ENCODE peak calls at places on chromosomes 12 and 14, in seven cellular contexts. One of them, this sample, is unnamed.

GRCh38 chr12:21891763-21892217 is 49.4 kb downstream of the ABCC9 start:
- DNase-seq in A549: no peak
- DNase-seq in Calu3: no peak
- DNase-seq in psoas muscle: peak; percentile 70
- DNase-seq in heart left ventricle: peak; percentile 32
- DNase-seq in cardiac fibroblast: no peak
- DNase-seq in hepatocyte: peak; percentile 7
- DNase-seq in this sample: no peak

GRCh38 chr12:30323008-30323407 is 372.7 kb downstream of the IPO8 start:
- DNase-seq in hepatocyte: no peak
- DNase-seq in A549: no peak
- DNase-seq in psoas muscle: no peak
- DNase-seq in Calu3: no peak
- DNase-seq in cardiac fibroblast: peak; percentile 15
- DNase-seq in heart left ventricle: no peak
- DNase-seq in this sample: no peak

GRCh38 chr12:6233121-6233971 is 33.1 kb downstream of the CD9 start:
- DNase-seq in cardiac fibroblast: no peak
- DNase-seq in heart left ventricle: peak; percentile 37
- DNase-seq in Calu3: no peak
- DNase-seq in A549: no peak
- DNase-seq in psoas muscle: peak; percentile 87
- DNase-seq in hepatocyte: no peak
- DNase-seq in this sample: no peak

GRCh38 chr12:97752129-97752528 is 289.5 kb downstream of the RMST start:
- DNase-seq in Calu3: no peak
- DNase-seq in cardiac fibroblast: no peak
- DNase-seq in hepatocyte: no peak
- DNase-seq in psoas muscle: no peak
- DNase-seq in heart left ventricle: no peak
- DNase-seq in A549: no peak
- DNase-seq in this sample: no peak

GRCh38 chr14:32396874-32397273 is 67.8 kb downstream of the AKAP6 start:
- DNase-seq in A549: no peak
- DNase-seq in hepatocyte: no peak
- DNase-seq in Calu3: no peak
- DNase-seq in psoas muscle: no peak
- DNase-seq in heart left ventricle: no peak
- DNase-seq in cardiac fibroblast: no peak
- DNase-seq in this sample: no peak

GRCh38 chr12:122830517-122831214 is 4.6 kb upstream of the HIP1R start:
- DNase-seq in heart left ventricle: no peak
- DNase-seq in Calu3: peak; percentile 78
- DNase-seq in cardiac fibroblast: peak; percentile 97
- DNase-seq in A549: peak; percentile 63
- DNase-seq in psoas muscle: no peak
- DNase-seq in hepatocyte: peak; percentile 48
- DNase-seq in this sample: no peak

GRCh38 chr12:56377310-56377988 is 14.8 kb upstream of the APOF start:
- DNase-seq in Calu3: no peak
- DNase-seq in psoas muscle: no peak
- DNase-seq in heart left ventricle: no peak
- DNase-seq in cardiac fibroblast: peak; percentile 70
- DNase-seq in hepatocyte: peak; percentile 44
- DNase-seq in A549: no peak
- DNase-seq in this sample: no peak

GRCh38 chr12:115072712-115073111 is 388.7 kb upstream of the TBX3 start:
- DNase-seq in psoas muscle: no peak
- DNase-seq in A549: no peak
- DNase-seq in Calu3: no peak
- DNase-seq in heart left ventricle: no peak
- DNase-seq in hepatocyte: peak; percentile 19
- DNase-seq in cardiac fibroblast: no peak
- DNase-seq in this sample: no peak

GRCh38 chr12:68623059-68623458 is 12.4 kb downstream of the RAP1B start:
- DNase-seq in Calu3: no peak
- DNase-seq in hepatocyte: no peak
- DNase-seq in cardiac fibroblast: no peak
- DNase-seq in A549: no peak
- DNase-seq in psoas muscle: no peak
- DNase-seq in heart left ventricle: no peak
- DNase-seq in this sample: no peak

GRCh38 chr12:101732318-101732717 is 6.9 kb downstream of the SYCP3 start:
- DNase-seq in Calu3: no peak
- DNase-seq in heart left ventricle: no peak
- DNase-seq in hepatocyte: no peak
- DNase-seq in cardiac fibroblast: no peak
- DNase-seq in psoas muscle: no peak
- DNase-seq in A549: no peak
- DNase-seq in this sample: no peak

GRCh38 chr14:96582995-96583394 is 80.8 kb downstream of the PAPOLA start:
- DNase-seq in A549: no peak
- DNase-seq in psoas muscle: no peak
- DNase-seq in hepatocyte: no peak
- DNase-seq in Calu3: no peak
- DNase-seq in cardiac fibroblast: no peak
- DNase-seq in heart left ventricle: no peak
- DNase-seq in this sample: no peak

GRCh38 chr12:72273499-72273837 is 1.3 kb downstream of the TRHDE start:
- DNase-seq in Calu3: no peak
- DNase-seq in psoas muscle: no peak
- DNase-seq in cardiac fibroblast: no peak
- DNase-seq in heart left ventricle: no peak
- DNase-seq in hepatocyte: no peak
- DNase-seq in A549: no peak
- DNase-seq in this sample: no peak

GRCh38 chr14:95713596-95714371 is at the start of gene TCL1A:
- DNase-seq in psoas muscle: no peak
- DNase-seq in Calu3: no peak
- DNase-seq in A549: no peak
- DNase-seq in cardiac fibroblast: no peak
- DNase-seq in heart left ventricle: no peak
- DNase-seq in hepatocyte: no peak
- DNase-seq in this sample: no peak

GRCh38 chr14:99207456-99207855 is 64.5 kb downstream of the BCL11B start:
- DNase-seq in Calu3: no peak
- DNase-seq in heart left ventricle: no peak
- DNase-seq in A549: no peak
- DNase-seq in cardiac fibroblast: no peak
- DNase-seq in psoas muscle: no peak
- DNase-seq in hepatocyte: no peak
- DNase-seq in this sample: no peak

GRCh38 chr12:9687228-9687627 is 17.7 kb downstream of the CLEC2D start:
- DNase-seq in Calu3: no peak
- DNase-seq in hepatocyte: no peak
- DNase-seq in cardiac fibroblast: peak; percentile 49
- DNase-seq in psoas muscle: no peak
- DNase-seq in A549: no peak
- DNase-seq in heart left ventricle: no peak
- DNase-seq in this sample: no peak

GRCh38 chr14:106528717-106529116 is 1002.3 kb downstream of the TMEM121 start:
- DNase-seq in cardiac fibroblast: no peak
- DNase-seq in heart left ventricle: no peak
- DNase-seq in psoas muscle: no peak
- DNase-seq in Calu3: no peak
- DNase-seq in hepatocyte: no peak
- DNase-seq in A549: no peak
- DNase-seq in this sample: no peak

GRCh38 chr12:91432079-91432478 is 249.5 kb upstream of the DCN start:
- DNase-seq in heart left ventricle: no peak
- DNase-seq in Calu3: no peak
- DNase-seq in hepatocyte: no peak
- DNase-seq in psoas muscle: no peak
- DNase-seq in cardiac fibroblast: peak; percentile 9
- DNase-seq in A549: no peak
- DNase-seq in this sample: no peak

GRCh38 chr14:104066719-104067118 is 18.8 kb upstream of the ASPG start:
- DNase-seq in psoas muscle: no peak
- DNase-seq in cardiac fibroblast: no peak
- DNase-seq in A549: no peak
- DNase-seq in Calu3: no peak
- DNase-seq in hepatocyte: no peak
- DNase-seq in heart left ventricle: no peak
- DNase-seq in this sample: no peak

GRCh38 chr12:76277480-76277879 is 70.7 kb downstream of the BBS10 start:
- DNase-seq in hepatocyte: no peak
- DNase-seq in cardiac fibroblast: peak; percentile 85
- DNase-seq in Calu3: no peak
- DNase-seq in A549: no peak
- DNase-seq in heart left ventricle: no peak
- DNase-seq in psoas muscle: no peak
- DNase-seq in this sample: no peak

GRCh38 chr14:59483360-59483759 is 848 bp downstream of the L3HYPDH start:
- DNase-seq in A549: peak; percentile 25
- DNase-seq in hepatocyte: peak; percentile 30
- DNase-seq in heart left ventricle: no peak
- DNase-seq in Calu3: no peak
- DNase-seq in cardiac fibroblast: peak; percentile 80
- DNase-seq in psoas muscle: no peak
- DNase-seq in this sample: peak; percentile 1

GRCh38 chr12:46857486-46857885 is 31.7 kb upstream of the SLC38A4 start:
- DNase-seq in A549: no peak
- DNase-seq in Calu3: no peak
- DNase-seq in psoas muscle: no peak
- DNase-seq in hepatocyte: no peak
- DNase-seq in heart left ventricle: no peak
- DNase-seq in cardiac fibroblast: no peak
- DNase-seq in this sample: no peak

GRCh38 chr14:20602583-20602982 is 11.4 kb upstream of the RNASE12 start:
- DNase-seq in Calu3: no peak
- DNase-seq in A549: no peak
- DNase-seq in hepatocyte: no peak
- DNase-seq in cardiac fibroblast: no peak
- DNase-seq in psoas muscle: no peak
- DNase-seq in heart left ventricle: no peak
- DNase-seq in this sample: no peak
- TF ChIP-seq CTCF in Calu3: no peak
- TF ChIP-seq CTCF in A549: no peak
- TF ChIP-seq CTCF in hepatocyte: no peak
- TF ChIP-seq CTCF in cardiac fibroblast: no peak
- TF ChIP-seq CTCF in psoas muscle: no peak
- TF ChIP-seq CTCF in heart left ventricle: no peak
- TF ChIP-seq CTCF in this sample: no peak

GRCh38 chr12:113049976-113050742 is 6.4 kb upstream of the DTX1 start:
- DNase-seq in hepatocyte: no peak
- DNase-seq in heart left ventricle: no peak
- DNase-seq in Calu3: peak; percentile 70
- DNase-seq in psoas muscle: no peak
- DNase-seq in cardiac fibroblast: peak; percentile 8
- DNase-seq in A549: peak; percentile 63
- DNase-seq in this sample: no peak
- TF ChIP-seq CTCF in hepatocyte: peak; percentile 17
- TF ChIP-seq CTCF in heart left ventricle: no peak
- TF ChIP-seq CTCF in Calu3: peak; percentile 46
- TF ChIP-seq CTCF in psoas muscle: no peak
- TF ChIP-seq CTCF in cardiac fibroblast: peak; percentile 27
- TF ChIP-seq CTCF in A549: peak; percentile 31
- TF ChIP-seq CTCF in this sample: peak; percentile 74

GRCh38 chr14:92294506-92294905 is 28.5 kb upstream of the SLC24A4 start:
- DNase-seq in cardiac fibroblast: no peak
- DNase-seq in Calu3: no peak
- DNase-seq in heart left ventricle: no peak
- DNase-seq in hepatocyte: no peak
- DNase-seq in A549: no peak
- DNase-seq in psoas muscle: no peak
- DNase-seq in this sample: no peak
- TF ChIP-seq CTCF in cardiac fibroblast: no peak
- TF ChIP-seq CTCF in Calu3: no peak
- TF ChIP-seq CTCF in heart left ventricle: no peak
- TF ChIP-seq CTCF in hepatocyte: no peak
- TF ChIP-seq CTCF in A549: no peak
- TF ChIP-seq CTCF in psoas muscle: no peak
- TF ChIP-seq CTCF in this sample: no peak

DNA sequence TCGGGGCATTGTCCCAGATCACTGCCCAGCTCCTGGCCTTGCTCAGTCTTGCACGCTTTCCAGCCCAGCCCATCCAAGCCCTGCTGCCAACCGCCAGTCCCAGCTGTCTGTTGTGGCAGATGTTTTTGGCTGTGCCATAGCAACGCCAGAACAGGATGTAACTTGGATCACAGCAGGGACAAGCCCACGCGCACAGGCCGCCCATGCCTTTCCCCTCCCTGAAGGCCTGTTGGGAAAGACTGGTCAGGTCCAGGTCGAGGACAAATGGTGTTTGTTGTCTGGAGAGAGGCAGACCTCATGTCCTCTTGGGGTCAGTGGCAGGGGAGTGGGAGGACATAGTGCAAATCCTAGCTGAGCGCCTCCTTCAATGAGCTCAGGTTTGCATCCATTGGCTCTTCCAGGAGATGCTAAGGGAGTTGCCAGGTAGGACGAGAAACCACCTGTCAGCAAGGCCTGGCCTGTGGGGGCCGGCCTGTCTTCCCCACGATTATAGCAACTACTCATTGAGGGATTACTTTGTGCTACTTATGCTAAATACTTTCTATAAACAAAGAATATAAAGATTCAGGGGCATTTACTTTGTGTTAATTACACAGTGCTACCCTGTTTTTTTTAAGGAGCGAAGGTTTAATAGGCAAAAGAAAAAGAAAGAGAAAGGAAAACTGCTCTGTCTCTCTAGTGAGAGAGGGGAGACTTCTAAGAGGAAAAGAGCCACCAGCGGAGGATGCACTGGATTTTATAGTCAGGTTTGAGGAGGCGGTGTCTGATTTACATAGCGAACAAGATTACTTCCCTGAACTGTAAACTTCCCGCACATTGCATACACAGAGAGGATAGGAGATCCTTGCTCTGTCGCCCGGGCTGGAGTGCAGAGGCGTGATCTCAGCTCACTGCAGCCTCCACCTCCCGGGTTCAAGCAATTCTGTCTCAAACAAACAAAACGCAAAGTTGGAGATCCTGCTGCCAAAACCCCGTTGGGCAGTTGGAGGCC is 42.8 kb upstream of the CORO1C start:
- DNase-seq in cardiac fibroblast: peak; percentile 82
- DNase-seq in psoas muscle: peak; percentile 94
- DNase-seq in hepatocyte: peak; percentile 31
- DNase-seq in A549: peak; percentile 51
- DNase-seq in heart left ventricle: peak; percentile 86
- DNase-seq in Calu3: peak; percentile 57
- DNase-seq in this sample: no peak
- TF ChIP-seq CTCF in cardiac fibroblast: no peak
- TF ChIP-seq CTCF in psoas muscle: no peak
- TF ChIP-seq CTCF in hepatocyte: no peak
- TF ChIP-seq CTCF in A549: no peak
- TF ChIP-seq CTCF in heart left ventricle: no peak
- TF ChIP-seq CTCF in Calu3: no peak
- TF ChIP-seq CTCF in this sample: no peak

DNA sequence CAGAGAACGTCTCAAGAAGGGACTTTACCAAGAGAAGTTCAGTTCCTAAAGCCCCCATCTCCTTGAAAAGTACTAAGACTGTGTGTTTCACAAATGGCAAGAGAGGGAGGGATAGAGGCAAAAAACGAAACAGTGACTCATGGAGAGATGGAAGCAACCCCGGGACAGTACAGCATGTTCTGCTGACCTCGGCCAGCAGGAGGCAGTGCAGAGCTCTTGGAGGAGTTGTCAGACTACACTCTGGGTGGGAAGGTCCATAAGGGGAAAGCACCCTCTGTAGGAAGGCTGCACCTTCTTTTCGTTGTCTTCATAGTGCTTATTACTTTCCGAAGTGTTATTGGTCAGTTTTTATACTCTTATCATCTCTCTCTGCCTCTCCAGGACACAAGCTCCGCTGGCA is 525.2 kb upstream of the CCDC196 start:
- DNase-seq in Calu3: peak; percentile 58
- DNase-seq in hepatocyte: peak; percentile 58
- DNase-seq in cardiac fibroblast: peak; percentile 72
- DNase-seq in psoas muscle: no peak
- DNase-seq in A549: peak; percentile 13
- DNase-seq in heart left ventricle: peak; percentile 20
- DNase-seq in this sample: peak; percentile 10
- TF ChIP-seq CTCF in Calu3: peak; percentile 35
- TF ChIP-seq CTCF in hepatocyte: peak; percentile 52
- TF ChIP-seq CTCF in cardiac fibroblast: peak; percentile 69
- TF ChIP-seq CTCF in psoas muscle: peak; percentile 26
- TF ChIP-seq CTCF in A549: peak; percentile 41
- TF ChIP-seq CTCF in heart left ventricle: peak; percentile 44
- TF ChIP-seq CTCF in this sample: peak; percentile 68

This sample was measured in Panc1.